ENCODE peak calls at places on chromosomes 2 and 18, in eight cellular contexts. C is T-helper 1 cell, S is GM23248, X is DMS153, U is H9, Q is NCI-H1048, E is neural progenitor cell, W is HuH-7.5. N is an unnamed sample.

GRCh38 chr18:59514193-59514592 is 155.1 kb upstream of the LMAN1 start:
- DNase-seq in C (no peak), S (peak), X (no peak), U (no peak), Q (no peak), E (peak), W (no peak), N (no peak)

GRCh38 chr2:200405599-200406298 is 99.3 kb downstream of the SPATS2L start:
- DNase-seq in C (no peak), S (peak), X (peak), U (no peak), Q (peak), E (no peak), W (peak), N (no peak)

GRCh38 chr18:62366992-62367391 is 41.9 kb downstream of the TNFRSF11A start:
- DNase-seq in C (no peak), S (no peak), X (no peak), U (no peak), Q (no peak), E (no peak), W (no peak), N (no peak)

GRCh38 chr2:120344214-120344990 is 1.5 kb upstream of the INHBB start:
- DNase-seq in C (no peak), S (peak), X (peak), U (peak), Q (no peak), E (peak), W (no peak), N (no peak)

GRCh38 chr2:239456940-239457339 is 56.1 kb upstream of the HDAC4 start:
- DNase-seq in C (no peak), S (no peak), X (no peak), U (peak), Q (no peak), E (no peak), W (no peak), N (no peak)

GRCh38 chr2:226411727-226412360 is 387.8 kb downstream of the IRS1 start:
- DNase-seq in C (no peak), S (peak), X (no peak), U (no peak), Q (no peak), E (no peak), W (no peak), N (no peak)

GRCh38 chr2:237464757-237465391 is 22.2 kb upstream of the MLPH start:
- DNase-seq in C (no peak), S (peak), X (no peak), U (no peak), Q (no peak), E (no peak), W (no peak), N (no peak)

GRCh38 chr2:75361486-75361885 is 162.2 kb upstream of the TACR1 start:
- DNase-seq in C (no peak), S (no peak), X (no peak), U (no peak), Q (no peak), E (no peak), W (no peak), N (no peak)

GRCh38 chr2:173094731-173095130 is 19.1 kb downstream of the MAP3K20 start:
- DNase-seq in C (no peak), S (no peak), X (no peak), U (no peak), Q (no peak), E (no peak), W (no peak), N (no peak)

GRCh38 chr18:45719106-45719505 is 4.9 kb upstream of the SLC14A1 start:
- DNase-seq in C (no peak), S (peak), X (no peak), U (no peak), Q (no peak), E (no peak), W (no peak), N (no peak)

GRCh38 chr2:27701676-27702075 is 38.0 kb downstream of the SLC4A1AP start:
- DNase-seq in C (no peak), S (peak), X (peak), U (no peak), Q (no peak), E (peak), W (no peak), N (no peak)

GRCh38 chr2:234950730-234951385 is 959 bp upstream of the SH3BP4 start:
- DNase-seq in C (no peak), S (peak), X (no peak), U (no peak), Q (no peak), E (peak), W (no peak), N (no peak)

GRCh38 chr2:222797308-222797707 is 63.5 kb upstream of the ACSL3 start:
- DNase-seq in C (no peak), S (peak), X (no peak), U (no peak), Q (no peak), E (no peak), W (no peak), N (no peak)

GRCh38 chr2:230090978-230091377 is 22.3 kb upstream of the SLC16A14 start:
- DNase-seq in C (no peak), S (no peak), X (no peak), U (no peak), Q (no peak), E (no peak), W (no peak), N (no peak)